ENCODE peak calls at places on chromosomes 3 and 15, in ten cellular contexts. M is RWPE1; G is tibial artery; H is brain microvascular endothelial cell; F is lung; R is upper lobe of left lung; E is CD4-positive, alpha-beta T cell; T is A549; U is stomach; Y is suprapubic skin. B is an unnamed sample.
A peak's percentile ranks its signal among the peaks of the same experiment; 100 is the strongest.

GRCh38 chr3:12553921-12554391 is 2.9 kb upstream of the MKRN2 start:
- DNase-seq in M (no peak), G (peak; percentile 25), H (no peak), F (peak; percentile 35), R (peak; percentile 52), E (no peak), T (peak; percentile 51), U (no peak), Y (no peak), B (no peak)

GRCh38 chr3:195181107-195181498 is 89.9 kb downstream of the XXYLT1 start:
- DNase-seq in M (no peak), G (no peak), H (no peak), F (no peak), R (peak; percentile 75), E (no peak), T (no peak), U (no peak), Y (no peak), B (no peak)

GRCh38 chr3:193593666-193594025 is 638 bp downstream of the OPA1 start:
- DNase-seq in M (peak; percentile 30), G (no peak), H (peak; percentile 11), F (no peak), R (no peak), E (peak; percentile 7), T (peak; percentile 7), U (no peak), Y (no peak), B (no peak)

GRCh38 chr3:140529096-140529495 is 148.8 kb upstream of the TRIM42 start:
- DNase-seq in M (peak; percentile 92), G (no peak), H (peak; percentile 88), F (no peak), R (no peak), E (no peak), T (peak; percentile 16), U (no peak), Y (no peak), B (no peak)

GRCh38 chr15:73284073-73284472 is 84.7 kb downstream of the HCN4 start:
- DNase-seq in M (peak; percentile 24), G (no peak), H (no peak), F (no peak), R (no peak), E (no peak), T (peak; percentile 17), U (no peak), Y (no peak), B (no peak)

GRCh38 chr15:83734487-83734886 is 80.6 kb downstream of the ADAMTSL3 start:
- DNase-seq in M (peak; percentile 79), G (no peak), H (no peak), F (no peak), R (no peak), E (no peak), T (no peak), U (no peak), Y (no peak), B (no peak)

GRCh38 chr3:18758047-18758704 is 333.0 kb upstream of the SATB1 start:
- DNase-seq in M (peak; percentile 1), G (no peak), H (no peak), F (peak; percentile 29), R (no peak), E (no peak), T (peak; percentile 50), U (no peak), Y (no peak), B (no peak)

GRCh38 chr3:159732172-159733111 is 256.2 kb upstream of the IL12A start:
- DNase-seq in M (peak; percentile 57), G (no peak), H (peak; percentile 73), F (peak; percentile 34), R (no peak), E (no peak), T (peak; percentile 64), U (no peak), Y (no peak), B (peak; percentile 52)

GRCh38 chr15:71756574-71757352 is 53.6 kb upstream of the NR2E3 start:
- DNase-seq in M (no peak), G (no peak), H (no peak), F (no peak), R (no peak), E (no peak), T (no peak), U (no peak), Y (no peak), B (no peak)

GRCh38 chr15:71760852-71761251 is 49.5 kb upstream of the NR2E3 start:
- DNase-seq in M (no peak), G (no peak), H (no peak), F (no peak), R (no peak), E (no peak), T (no peak), U (no peak), Y (no peak), B (no peak)

GRCh38 chr15:71761649-71762048 is 48.7 kb upstream of the NR2E3 start:
- DNase-seq in M (peak; percentile 77), G (no peak), H (peak; percentile 74), F (no peak), R (no peak), E (no peak), T (peak; percentile 83), U (peak; percentile 44), Y (no peak), B (peak; percentile 45)

GRCh38 chr15:71757741-71758530 is 52.4 kb upstream of the NR2E3 start:
- DNase-seq in M (no peak), G (no peak), H (no peak), F (no peak), R (peak; percentile 76), E (no peak), T (no peak), U (no peak), Y (no peak), B (no peak)

DNA sequence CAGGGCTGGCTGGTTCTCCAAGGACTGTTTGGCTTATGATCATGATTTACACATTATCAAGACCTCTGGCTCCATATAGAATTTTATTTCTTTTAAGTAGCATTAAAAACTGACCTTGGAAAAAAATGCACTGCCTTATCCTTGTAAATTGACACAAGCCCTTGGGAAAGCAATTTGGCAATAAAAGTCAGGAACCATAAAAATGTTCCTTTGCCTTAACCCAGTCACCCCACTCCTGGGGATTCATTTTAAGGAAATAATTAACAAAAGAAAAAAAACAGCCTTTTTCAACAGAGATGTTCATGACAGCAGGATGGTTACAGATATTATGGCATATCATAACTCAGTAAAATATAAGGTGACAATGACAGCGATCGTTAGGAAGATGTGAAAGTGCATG is 51.6 kb upstream of the NR2E3 start:
- DNase-seq in M (no peak), G (no peak), H (no peak), F (no peak), R (no peak), E (no peak), T (no peak), U (no peak), Y (no peak), B (no peak)
- H3K27ac ChIP-seq in M (no peak overlapping the region), G (no peak overlapping the region), H (no peak overlapping the region), F (no peak overlapping the region), R (no peak overlapping the region), E (no peak overlapping the region), T (no peak overlapping the region), U (no peak overlapping the region), Y (no peak overlapping the region), B (no peak overlapping the region)

GRCh38 chr15:101120961-101121360 is 130.9 kb downstream of the CHSY1 start:
- DNase-seq in M (no peak), G (no peak), H (no peak), F (no peak), R (no peak), E (no peak), T (no peak), U (no peak), Y (no peak), B (no peak)

GRCh38 chr15:101118615-101119014 is 133.2 kb downstream of the CHSY1 start:
- DNase-seq in M (no peak), G (no peak), H (no peak), F (no peak), R (no peak), E (no peak), T (no peak), U (no peak), Y (no peak), B (no peak)

GRCh38 chr15:101122266-101122665 is 129.6 kb downstream of the CHSY1 start:
- DNase-seq in M (no peak), G (no peak), H (no peak), F (no peak), R (no peak), E (no peak), T (no peak), U (no peak), Y (no peak), B (no peak)

GRCh38 chr15:101121511-101122090 is 130.2 kb downstream of the CHSY1 start:
- DNase-seq in M (no peak), G (peak; percentile 69), H (peak; percentile 60), F (peak; percentile 72), R (peak; percentile 93), E (no peak), T (no peak), U (peak; percentile 73), Y (peak; percentile 82), B (no peak)

DNA sequence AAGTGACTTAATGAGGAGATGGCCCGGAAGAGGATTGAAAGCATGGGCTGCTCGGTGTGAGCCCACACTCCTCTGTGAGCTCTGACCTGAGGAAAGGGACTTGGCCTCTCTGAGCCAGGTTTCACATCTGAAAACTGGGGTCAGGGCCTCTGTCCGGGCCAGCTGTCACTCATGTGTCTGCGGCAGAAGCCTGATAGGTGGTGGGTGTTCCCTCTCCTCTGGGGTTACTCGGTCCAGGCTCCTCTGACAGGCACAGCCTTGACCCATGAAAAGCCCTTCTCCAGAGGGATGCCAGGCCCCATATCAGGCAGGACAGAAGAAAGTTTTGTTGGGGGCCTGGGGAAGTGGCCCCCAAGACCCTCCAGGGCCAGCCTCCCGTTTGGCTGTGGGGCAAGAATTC is 131.4 kb downstream of the CHSY1 start:
- DNase-seq in M (no peak), G (no peak), H (no peak), F (no peak), R (no peak), E (no peak), T (no peak), U (no peak), Y (no peak), B (no peak)
- TF ChIP-seq CTCF in M (no peak), G (no peak), H (no peak), F (no peak), R (no peak), E (no peak), T (no peak), U (no peak), Y (no peak), B (no peak)

GRCh38 chr3:24043985-24044384 is 98.9 kb downstream of the NR1D2 start:
- DNase-seq in M (no peak), G (no peak), H (no peak), F (no peak), R (no peak), E (no peak), T (no peak), U (no peak), Y (no peak), B (no peak)

GRCh38 chr3:24047513-24047912 is 102.4 kb downstream of the NR1D2 start:
- DNase-seq in M (no peak), G (no peak), H (no peak), F (no peak), R (no peak), E (no peak), T (no peak), U (no peak), Y (no peak), B (no peak)

GRCh38 chr3:24046214-24046613 is 101.1 kb downstream of the NR1D2 start:
- DNase-seq in M (no peak), G (no peak), H (no peak), F (no peak), R (no peak), E (no peak), T (no peak), U (no peak), Y (no peak), B (no peak)

GRCh38 chr3:24042174-24042878 is 97.2 kb downstream of the NR1D2 start:
- DNase-seq in M (no peak), G (no peak), H (no peak), F (no peak), R (no peak), E (no peak), T (no peak), U (no peak), Y (no peak), B (no peak)

DNA sequence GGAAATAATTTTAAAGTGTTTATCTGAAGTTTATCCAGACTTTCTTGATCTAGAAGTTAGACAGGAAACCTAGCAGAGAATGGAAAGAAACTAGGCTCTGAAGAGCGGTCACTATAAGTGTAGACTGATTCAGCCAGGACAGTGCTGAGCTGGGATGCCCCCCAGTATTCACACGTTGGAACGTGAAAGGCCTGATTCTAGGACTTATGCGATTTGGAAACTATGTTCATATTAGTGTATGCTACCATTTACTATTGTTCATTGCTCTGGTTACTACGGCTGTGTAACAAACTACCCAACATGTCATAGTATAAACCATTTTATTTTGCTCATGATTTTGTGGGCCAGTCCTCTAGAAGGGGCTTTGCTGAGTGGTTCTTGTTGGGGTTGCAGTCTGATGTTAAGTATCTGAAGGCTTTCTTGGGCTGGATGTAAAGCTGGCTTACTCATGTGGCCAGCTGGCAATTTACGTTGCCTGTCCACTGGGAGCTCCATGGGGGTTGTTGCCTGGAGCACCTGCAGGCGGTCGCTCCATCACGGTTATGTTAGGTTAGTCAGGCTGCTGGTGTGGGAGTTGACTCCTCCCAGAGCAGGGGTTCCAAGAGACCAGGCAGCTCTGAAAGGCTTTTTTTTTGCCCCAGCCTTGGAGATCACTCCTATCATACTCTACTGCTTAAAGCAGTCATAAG is 97.9 kb downstream of the NR1D2 start:
- DNase-seq in M (no peak), G (no peak), H (no peak), F (no peak), R (no peak), E (no peak), T (no peak), U (no peak), Y (no peak), B (no peak)
- H3K27ac ChIP-seq in M (no peak overlapping the region), G (peak overlapping the region; percentile 90), H (no peak overlapping the region), F (no peak overlapping the region), R (peak overlapping the region; percentile 54), E (no peak overlapping the region), T (no peak overlapping the region), U (peak overlapping the region; percentile 56), Y (peak overlapping the region; percentile 75), B (peak overlapping the region; percentile 12)

DNA sequence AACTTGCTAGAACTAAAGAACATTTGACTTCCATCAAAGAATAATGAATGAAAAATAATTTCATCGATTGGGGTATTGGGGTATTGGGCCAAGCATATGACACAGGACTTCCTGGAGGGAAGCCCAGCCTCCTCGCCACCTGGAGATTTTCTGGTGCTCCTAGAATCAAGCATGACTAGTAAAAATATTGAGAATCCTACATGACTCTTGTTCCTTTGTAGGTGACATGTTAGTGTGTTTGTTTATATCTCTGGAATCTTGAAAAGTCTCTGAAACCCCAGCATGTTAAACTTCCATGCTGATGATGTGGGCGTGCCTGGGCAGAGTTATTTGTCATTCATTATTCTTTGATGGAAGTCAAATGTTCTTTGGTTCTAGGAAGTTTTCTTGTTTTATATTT is 90.1 kb upstream of the EPHB3 start:
- DNase-seq in M (no peak), G (no peak), H (no peak), F (no peak), R (no peak), E (no peak), T (no peak), U (no peak), Y (no peak), B (no peak)
- TF ChIP-seq CTCF in M (no peak), G (no peak), H (no peak), F (no peak), R (no peak), E (no peak), T (no peak), U (no peak), Y (no peak), B (no peak)